ENCODE peak calls at places on chromosomes 12 and 14, in seven cellular contexts. G, H, N, O, F, K and L are unnamed samples.

GRCh38 chr14:24177928-24178327 is 6.0 kb downstream of the REC8 start:
- DNase-seq in G (no peak), H (no peak), N (no peak), O (no peak), F (no peak), K (no peak), L (no peak)

GRCh38 chr14:99454246-99454645 is 26.4 kb downstream of the SETD3 start:
- DNase-seq in G (no peak), H (no peak), N (no peak), O (no peak), F (no peak), K (no peak), L (no peak)

GRCh38 chr12:5487971-5488955 is 56.4 kb downstream of the NTF3 start:
- DNase-seq in G (no peak), H (no peak), N (no peak), O (peak), F (no peak), K (no peak), L (peak)

GRCh38 chr14:101503431-101504095 is 57.7 kb upstream of the DIO3 start:
- DNase-seq in G (no peak), H (peak), N (no peak), O (no peak), F (no peak), K (no peak), L (no peak)

GRCh38 chr12:108040968-108041367 is 88.1 kb upstream of the WSCD2 start:
- DNase-seq in G (no peak), H (no peak), N (no peak), O (no peak), F (no peak), K (no peak), L (no peak)

GRCh38 chr12:117140397-117141096 is 41.3 kb upstream of the TESC start:
- DNase-seq in G (no peak), H (no peak), N (no peak), O (no peak), F (no peak), K (no peak), L (no peak)

GRCh38 chr12:101823039-101823438 is 7.7 kb downstream of the GNPTAB start:
- DNase-seq in G (no peak), H (no peak), N (no peak), O (no peak), F (no peak), K (no peak), L (no peak)

GRCh38 chr14:69012251-69012953 is 33.3 kb upstream of the ACTN1 start:
- DNase-seq in G (no peak), H (no peak), N (no peak), O (peak), F (no peak), K (no peak), L (peak)

GRCh38 chr12:131827961-131828534 is at the start of gene MMP17:
- DNase-seq in G (peak), H (peak), N (peak), O (peak), F (no peak), K (no peak), L (peak)

GRCh38 chr12:27922591-27923139 is 49.9 kb downstream of the PTHLH start:
- DNase-seq in G (no peak), H (no peak), N (no peak), O (no peak), F (peak), K (no peak), L (peak)

GRCh38 chr12:11769723-11770514 is 120.4 kb downstream of the ETV6 start:
- DNase-seq in G (no peak), H (no peak), N (no peak), O (no peak), F (no peak), K (no peak), L (no peak)

GRCh38 chr12:104877107-104877705 is 80.9 kb downstream of the SLC41A2 start:
- DNase-seq in G (no peak), H (no peak), N (peak), O (peak), F (no peak), K (no peak), L (peak)

GRCh38 chr14:73227812-73228781 is 9.2 kb upstream of the PAPLN start:
- DNase-seq in G (no peak), H (peak), N (peak), O (peak), F (peak), K (no peak), L (peak)

GRCh38 chr14:84493779-84494178 is 1036.2 kb upstream of the FLRT2 start:
- DNase-seq in G (no peak), H (no peak), N (peak), O (peak), F (no peak), K (no peak), L (no peak)

GRCh38 chr14:32252030-32252670 is 49.1 kb upstream of the RNU6-8 start:
- DNase-seq in G (peak), H (peak), N (peak), O (peak), F (peak), K (no peak), L (peak)

GRCh38 chr14:105889666-105890473 is 363.5 kb downstream of the TMEM121 start:
- DNase-seq in G (no peak), H (no peak), N (no peak), O (no peak), F (no peak), K (no peak), L (no peak)

GRCh38 chr12:57765698-57766463 is 997 bp downstream of the CYP27B1 start:
- DNase-seq in G (no peak), H (peak), N (no peak), O (no peak), F (no peak), K (no peak), L (no peak)

GRCh38 chr14:61927521-61927920 is 165.3 kb downstream of the SNAPC1 start:
- DNase-seq in G (no peak), H (no peak), N (peak), O (peak), F (peak), K (no peak), L (peak)

GRCh38 chr14:75418779-75419768 is 8.7 kb upstream of the JDP2 start:
- DNase-seq in G (peak), H (peak), N (peak), O (no peak), F (no peak), K (peak), L (no peak)

GRCh38 chr14:77599894-77600293 is 16.5 kb downstream of the SPTLC2 start:
- DNase-seq in G (no peak), H (no peak), N (no peak), O (no peak), F (no peak), K (no peak), L (no peak)

GRCh38 chr14:77008541-77008940 is 20.0 kb downstream of the IRF2BPL start:
- DNase-seq in G (no peak), H (no peak), N (no peak), O (no peak), F (no peak), K (no peak), L (no peak)

GRCh38 chr12:6315184-6315583 is 4.7 kb downstream of the PLEKHG6 start:
- DNase-seq in G (no peak), H (no peak), N (no peak), O (no peak), F (no peak), K (no peak), L (no peak)

GRCh38 chr12:67034110-67034879 is 234.9 kb upstream of the CAND1 start:
- DNase-seq in G (no peak), H (no peak), N (peak), O (no peak), F (peak), K (no peak), L (peak)

GRCh38 chr14:74179775-74180354 is 59.4 kb upstream of the VSX2 start:
- DNase-seq in G (no peak), H (no peak), N (no peak), O (no peak), F (no peak), K (no peak), L (no peak)

GRCh38 chr12:24111591-24111990 is 162.1 kb upstream of the SOX5 start:
- DNase-seq in G (no peak), H (no peak), N (no peak), O (no peak), F (no peak), K (no peak), L (peak)

GRCh38 chr12:4567073-4567881 is 5.3 kb downstream of the DYRK4 start:
- DNase-seq in G (no peak), H (no peak), N (no peak), O (no peak), F (no peak), K (no peak), L (no peak)

DNA sequence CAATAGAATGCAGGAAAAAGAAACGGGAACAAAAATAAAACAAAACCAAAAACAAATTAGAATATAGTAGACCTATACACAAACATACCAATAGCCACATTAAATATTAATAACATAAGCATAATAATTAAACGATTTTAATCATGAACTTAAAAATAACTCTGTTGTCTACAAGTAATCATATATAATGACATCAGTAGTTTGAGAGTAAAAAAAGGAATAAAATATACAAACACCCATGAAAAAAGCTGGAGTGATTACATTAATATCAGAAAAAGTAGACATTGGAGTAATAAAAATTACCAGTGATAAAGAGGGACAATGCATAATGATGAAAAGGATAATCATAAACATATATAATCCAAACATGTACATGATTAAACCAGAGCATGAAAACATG is 181.8 kb downstream of the ATXN7L3B start:
- DNase-seq in G (no peak), H (no peak), N (no peak), O (no peak), F (no peak), K (no peak), L (no peak)
- H4K8ac ChIP-seq in G (no peak), H (no peak), N (no peak), O (no peak), F (no peak), K (no peak), L (no peak)

GRCh38 chr12:49846033-49846432 is 3.1 kb upstream of the BCDIN3D start:
- DNase-seq in G (no peak), H (no peak), N (no peak), O (no peak), F (no peak), K (no peak), L (no peak)
- H4K8ac ChIP-seq in G (no peak), H (no peak), N (no peak), O (no peak), F (no peak), K (no peak), L (no peak)

DNA sequence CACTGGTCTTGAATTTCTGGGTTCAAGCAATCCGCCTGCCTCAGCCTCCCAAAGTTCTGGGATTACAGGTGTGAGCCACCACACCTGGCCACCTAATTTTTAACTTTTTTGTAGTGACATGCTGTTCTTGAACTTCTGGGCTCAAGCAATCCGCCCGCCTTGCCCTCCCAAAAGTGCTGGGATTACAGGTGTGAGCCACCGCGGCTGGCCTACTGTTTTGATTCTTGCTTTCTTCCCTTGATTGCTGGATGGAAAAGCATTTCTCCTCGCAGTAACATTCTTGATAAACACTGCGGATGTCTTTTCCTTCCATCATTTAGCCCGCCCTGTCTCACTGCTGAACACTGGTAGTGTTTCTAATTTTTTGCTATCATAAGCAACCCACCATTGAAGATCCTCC is 72.9 kb downstream of the RBM19 start:
- DNase-seq in G (no peak), H (no peak), N (no peak), O (no peak), F (no peak), K (no peak), L (no peak)
- H4K8ac ChIP-seq in G (no peak), H (no peak), N (no peak), O (no peak), F (no peak), K (no peak), L (no peak)

GRCh38 chr14:52011557-52011956 is 22.2 kb downstream of the RTRAF start:
- DNase-seq in G (no peak), H (no peak), N (no peak), O (no peak), F (no peak), K (no peak), L (no peak)
- H4K8ac ChIP-seq in G (no peak), H (no peak), N (no peak), O (no peak), F (no peak), K (no peak), L (no peak)

GRCh38 chr12:80404629-80405028 is 39.4 kb upstream of the PTPRQ start:
- DNase-seq in G (no peak), H (no peak), N (no peak), O (no peak), F (no peak), K (no peak), L (no peak)
- H4K8ac ChIP-seq in G (no peak), H (no peak), N (no peak), O (no peak), F (no peak), K (no peak), L (no peak)